ENCODE peak calls at places on chromosome X, in four cellular contexts. C is heart right ventricle; B is activated CD4-positive, alpha-beta T cell treated with anti-CD3 and anti-CD28 coated beads, Interleukin-2, amount 50 U/mL, for 48 hours; Y is NCI-H460. P is an unnamed sample.

GRCh38 chrX:150035531-150035930 is 97.2 kb upstream of the EOLA2 start:
- DNase-seq in C (no peak), B (no peak), Y (no peak), P (no peak)

GRCh38 chrX:8879750-8880149 is 78.6 kb upstream of the FAM9A start:
- DNase-seq in Y (peak; percentile 3), C (no peak), B (peak; percentile 20), P (no peak)

GRCh38 chrX:151982217-151982616 is 7.7 kb upstream of the GABRE start:
- DNase-seq in C (no peak), Y (no peak), B (no peak), P (no peak)

GRCh38 chrX:103066606-103067005 is 2.6 kb upstream of the BEX1 start:
- DNase-seq in Y (no peak), C (no peak), B (no peak), P (no peak)

GRCh38 chrX:124086411-124086810 is 124.9 kb downstream of the STAG2 start:
- DNase-seq in Y (no peak), B (peak; percentile 19), C (no peak), P (no peak)

GRCh38 chrX:137405449-137406140 is 160.3 kb upstream of the ZIC3 start:
- DNase-seq in Y (no peak), B (no peak), C (no peak), P (no peak)

GRCh38 chrX:107537815-107538214 is 88.4 kb downstream of the FRMPD3 start:
- DNase-seq in C (peak; percentile 10), B (peak; percentile 37), Y (peak; percentile 39), P (no peak)

GRCh38 chrX:147602297-147602696 is 309.4 kb upstream of the FMR1 start:
- DNase-seq in B (no peak), Y (peak; percentile 12), C (no peak), P (no peak)

GRCh38 chrX:132165651-132166050 is 37.8 kb upstream of the FRMD7 start:
- DNase-seq in Y (no peak), B (no peak), C (no peak), P (no peak)

GRCh38 chrX:40998123-40998522 is 87.1 kb upstream of the USP9X start:
- DNase-seq in Y (no peak), B (no peak), C (no peak), P (no peak)

GRCh38 chrX:136192135-136192534 is 44.8 kb downstream of the FHL1 start:
- DNase-seq in C (no peak), Y (no peak), B (no peak), P (no peak)

GRCh38 chrX:146863566-146863965 is 49.0 kb upstream of the CXorf51A start:
- DNase-seq in B (no peak), Y (no peak), C (no peak), P (no peak)